ENCODE peak calls at places on chromosomes 12 and 14, in eight cellular contexts. V is HT1080, F is substantia nigra, D is left lung, R is Daoy, X is activated gamma-delta T cell treated with Interleukin-2 at 50 U/mL for 16 hours, P is osteocyte, Y is esophagus muscularis mucosa. G is an unnamed sample.

GRCh38 chr14:23182372-23183014 is 967 bp downstream of the SLC7A8 start:
- DNase-seq in Y (no peak), X (peak), D (peak), R (peak), P (no peak), V (no peak), F (no peak), G (peak)

GRCh38 chr12:14454098-14454907 is 88.8 kb downstream of the ATF7IP start:
- DNase-seq in V (peak), X (peak), F (no peak), D (no peak), P (no peak), R (peak), Y (no peak), G (no peak)

GRCh38 chr12:51383281-51383905 is 7.8 kb downstream of the GALNT6 start:
- DNase-seq in Y (no peak), D (no peak), P (no peak), F (no peak), X (no peak), V (peak), R (peak), G (no peak)

GRCh38 chr12:28540324-28540714 is 350.1 kb downstream of the CCDC91 start:
- DNase-seq in R (no peak), P (no peak), Y (no peak), V (no peak), D (no peak), X (no peak), F (no peak), G (no peak)

GRCh38 chr12:122028165-122028591 is 6.5 kb downstream of the BCL7A start:
- DNase-seq in Y (no peak), R (no peak), F (peak), P (no peak), X (no peak), D (no peak), V (peak), G (no peak)

GRCh38 chr12:6614513-6615177 is 7.5 kb upstream of the CHD4 start:
- DNase-seq in P (no peak), Y (no peak), F (no peak), R (peak), X (no peak), V (no peak), D (no peak), G (no peak)

GRCh38 chr14:21734457-21735074 is 60.9 kb upstream of the OR4E1 start:
- DNase-seq in P (no peak), Y (no peak), V (peak), R (peak), X (peak), F (no peak), D (no peak), G (no peak)

GRCh38 chr14:77790566-77791224 is 9.2 kb upstream of the ADCK1 start:
- DNase-seq in R (no peak), P (no peak), F (no peak), D (no peak), Y (no peak), X (no peak), V (no peak), G (no peak)

GRCh38 chr12:30151831-30152230 is 368.1 kb upstream of the TMTC1 start:
- DNase-seq in F (no peak), X (no peak), P (no peak), R (no peak), D (no peak), V (no peak), Y (no peak), G (no peak)